ENCODE peak calls at places on chromosomes 1 and 21, in four cellular contexts. F, B, D and S are unnamed samples.

GRCh38 chr1:20620005-20620404 is 13.3 kb upstream of the PINK1 start:
- DNase-seq in F (no peak), B (no peak), D (no peak), S (no peak)

GRCh38 chr1:226787071-226787470 is 48.0 kb upstream of the ITPKB start:
- DNase-seq in F (no peak), B (no peak), D (no peak), S (no peak)

GRCh38 chr1:201213106-201213770 is 22.6 kb downstream of the IGFN1 start:
- DNase-seq in F (no peak), B (no peak), D (no peak), S (no peak)

GRCh38 chr1:230747139-230747730 is at the start of gene CAPN9:
- DNase-seq in F (no peak), B (no peak), D (peak; percentile 32), S (no peak)

GRCh38 chr1:47508900-47509488 is 71.2 kb downstream of the FOXD2 start:
- DNase-seq in F (no peak), B (no peak), D (peak; percentile 75), S (peak; percentile 74)

GRCh38 chr1:21284206-21285137 is 5.8 kb downstream of the ECE1 start:
- DNase-seq in F (no peak), B (peak; percentile 69), D (no peak), S (no peak)

GRCh38 chr1:47471163-47471562 is 33.3 kb downstream of the FOXD2 start:
- DNase-seq in F (no peak), B (no peak), D (no peak), S (no peak)

GRCh38 chr21:38470762-38471161 is 27.5 kb downstream of the ERG start:
- DNase-seq in F (no peak), B (no peak), D (no peak), S (no peak)

GRCh38 chr1:145918992-145919939 is 749 bp upstream of the PEX11B start:
- DNase-seq in F (no peak), B (no peak), D (peak; percentile 79), S (peak; percentile 75)

GRCh38 chr1:245677446-245678240 is 522.9 kb downstream of the KIF26B start:
- DNase-seq in F (no peak), B (no peak), D (no peak), S (no peak)

GRCh38 chr21:28253971-28254370 is 738.7 kb downstream of the LTN1 start:
- DNase-seq in F (no peak), B (no peak), D (no peak), S (no peak)

GRCh38 chr1:85342177-85342576 is 65.7 kb upstream of the BCL10 start:
- DNase-seq in F (no peak), B (no peak), D (no peak), S (no peak)

GRCh38 chr1:150127464-150127863 is 22.3 kb upstream of the PLEKHO1 start:
- DNase-seq in F (no peak), B (no peak), D (no peak), S (no peak)

GRCh38 chr1:212819704-212820103 is 27.7 kb downstream of the SPATA45 start:
- DNase-seq in F (no peak), B (no peak), D (no peak), S (no peak)